ENCODE peak calls at places on chromosomes 7 and 10, in eight cellular contexts. I, O, A, P, Z, X, V and U are unnamed samples.

GRCh38 chr10:115390607-115391006 is 297.4 kb downstream of the ATRNL1 start:
- DNase-seq in I (no peak), O (no peak), A (no peak), P (no peak), Z (no peak), X (no peak), V (no peak), U (no peak)

GRCh38 chr7:18796216-18796615 is 300.7 kb downstream of the HDAC9 start:
- DNase-seq in I (no peak), O (no peak), A (peak), P (no peak), Z (no peak), X (no peak), V (no peak), U (no peak)

GRCh38 chr10:97466755-97467154 is 20.8 kb downstream of the ZDHHC16 start:
- DNase-seq in I (no peak), O (no peak), A (peak), P (peak), Z (no peak), X (peak), V (no peak), U (no peak)

GRCh38 chr10:100747061-100747825 is 1.9 kb downstream of the PAX2 start:
- DNase-seq in I (no peak), O (no peak), A (no peak), P (no peak), Z (no peak), X (no peak), V (no peak), U (no peak)

GRCh38 chr7:88377421-88377820 is 70.7 kb upstream of the STEAP4 start:
- DNase-seq in I (no peak), O (no peak), A (no peak), P (peak), Z (peak), X (no peak), V (no peak), U (no peak)

GRCh38 chr10:71481746-71482410 is 85.2 kb downstream of the CDH23 start:
- DNase-seq in I (no peak), O (no peak), A (no peak), P (no peak), Z (no peak), X (no peak), V (no peak), U (no peak)

GRCh38 chr10:29946953-29947700 is 112.3 kb downstream of the JCAD start:
- DNase-seq in I (no peak), O (no peak), A (peak), P (peak), Z (no peak), X (peak), V (no peak), U (no peak)

GRCh38 chr10:733086-733485 is 43.6 kb upstream of the DIP2C start:
- DNase-seq in I (no peak), O (no peak), A (no peak), P (no peak), Z (no peak), X (no peak), V (no peak), U (no peak)

GRCh38 chr10:22252801-22253577 is 35.2 kb upstream of the EBLN1 start:
- DNase-seq in I (no peak), O (peak), A (peak), P (peak), Z (peak), X (no peak), V (no peak), U (no peak)

GRCh38 chr7:127530148-127530547 is 55.2 kb downstream of the GCC1 start:
- DNase-seq in I (no peak), O (no peak), A (peak), P (no peak), Z (no peak), X (no peak), V (no peak), U (no peak)

GRCh38 chr7:2063562-2064360 is 169.0 kb downstream of the MAD1L1 start:
- DNase-seq in I (no peak), O (no peak), A (no peak), P (peak), Z (no peak), X (no peak), V (no peak), U (peak)

GRCh38 chr7:6564091-6564770 is 13.0 kb upstream of the GRID2IP start:
- DNase-seq in I (no peak), O (no peak), A (no peak), P (no peak), Z (no peak), X (no peak), V (no peak), U (no peak)